ENCODE peak calls at places on chromosome 5, in six cellular contexts. U, Q, Z, O, Y and A are unnamed samples.

GRCh38 chr5:55936100-55936693 is 58.6 kb downstream of the IL6ST start:
- DNase-seq in U (peak), Q (peak), Z (peak), O (peak), Y (peak), A (peak)

GRCh38 chr5:132001647-132002561 is 9.6 kb downstream of the ACSL6 start:
- DNase-seq in U (no peak), Q (no peak), Z (no peak), O (no peak), Y (peak), A (no peak)

GRCh38 chr5:43154424-43154823 is 33.7 kb downstream of the ZNF131 start:
- DNase-seq in U (no peak), Q (no peak), Z (no peak), O (no peak), Y (no peak), A (no peak)

GRCh38 chr5:95864944-95865504 is 42.5 kb upstream of the GLRX start:
- DNase-seq in U (no peak), Q (no peak), Z (no peak), O (no peak), Y (peak), A (no peak)

GRCh38 chr5:74736759-74737158 is 30.2 kb downstream of the GFM2 start:
- DNase-seq in U (no peak), Q (no peak), Z (peak), O (no peak), Y (no peak), A (no peak)

GRCh38 chr5:78727786-78728761 is 79.5 kb upstream of the LHFPL2 start:
- DNase-seq in U (peak), Q (no peak), Z (no peak), O (no peak), Y (no peak), A (peak)

GRCh38 chr5:3671366-3671765 is 75.7 kb downstream of the IRX1 start:
- DNase-seq in U (no peak), Q (no peak), Z (no peak), O (no peak), Y (no peak), A (no peak)

GRCh38 chr5:16579142-16579541 is 37.7 kb downstream of the RETREG1 start:
- DNase-seq in U (no peak), Q (peak), Z (peak), O (no peak), Y (no peak), A (no peak)

GRCh38 chr5:150627731-150628545 is 12.5 kb upstream of the SYNPO start:
- DNase-seq in U (no peak), Q (no peak), Z (no peak), O (no peak), Y (peak), A (no peak)

GRCh38 chr5:141703133-141703561 is 21.1 kb upstream of the ARAP3 start:
- DNase-seq in U (no peak), Q (no peak), Z (no peak), O (no peak), Y (no peak), A (no peak)

GRCh38 chr5:98904786-98905185 is 24.0 kb downstream of the CHD1 start:
- DNase-seq in U (no peak), Q (no peak), Z (no peak), O (no peak), Y (peak), A (no peak)

GRCh38 chr5:27476356-27476988 is 438.1 kb upstream of the CDH9 start:
- DNase-seq in U (no peak), Q (no peak), Z (no peak), O (no peak), Y (no peak), A (no peak)

GRCh38 chr5:74393943-74394342 is 246.6 kb downstream of the ENC1 start:
- DNase-seq in U (no peak), Q (no peak), Z (no peak), O (no peak), Y (no peak), A (no peak)